ENCODE peak calls at places on chromosomes 1 and 21, in seven cellular contexts. One of them, this sample, is unnamed.

GRCh38 chr1:178576841-178577240 is 63.9 kb downstream of the TEX35 start:
- DNase-seq in HT-29: no peak
- DNase-seq in fibroblast of the conjunctiva: no peak
- DNase-seq in left cardiac atrium: no peak
- DNase-seq in ecto neural progenitor cell: no peak
- DNase-seq in GF-D8: no peak
- DNase-seq in body of pancreas: no peak
- DNase-seq in this sample: no peak

GRCh38 chr1:183896466-183897026 is 91.6 kb downstream of the RGL1 start:
- DNase-seq in HT-29: no peak
- DNase-seq in fibroblast of the conjunctiva: no peak
- DNase-seq in left cardiac atrium: no peak
- DNase-seq in ecto neural progenitor cell: no peak
- DNase-seq in GF-D8: peak
- DNase-seq in body of pancreas: no peak
- DNase-seq in this sample: no peak

GRCh38 chr1:243454328-243454997 is 198.6 kb downstream of the SDCCAG8 start:
- DNase-seq in HT-29: no peak
- DNase-seq in fibroblast of the conjunctiva: no peak
- DNase-seq in left cardiac atrium: no peak
- DNase-seq in ecto neural progenitor cell: no peak
- DNase-seq in GF-D8: no peak
- DNase-seq in body of pancreas: no peak
- DNase-seq in this sample: no peak

GRCh38 chr21:15057290-15057689 is 7.5 kb downstream of the NRIP1 start:
- DNase-seq in HT-29: peak
- DNase-seq in fibroblast of the conjunctiva: no peak
- DNase-seq in left cardiac atrium: no peak
- DNase-seq in ecto neural progenitor cell: no peak
- DNase-seq in GF-D8: no peak
- DNase-seq in body of pancreas: no peak
- DNase-seq in this sample: no peak

GRCh38 chr1:145960468-145961108 is 2.8 kb upstream of the LIX1L start:
- DNase-seq in HT-29: peak
- DNase-seq in fibroblast of the conjunctiva: no peak
- DNase-seq in left cardiac atrium: peak
- DNase-seq in ecto neural progenitor cell: peak
- DNase-seq in GF-D8: no peak
- DNase-seq in body of pancreas: peak
- DNase-seq in this sample: no peak

GRCh38 chr1:226948051-226948450 is 8.0 kb downstream of the COQ8A start:
- DNase-seq in HT-29: no peak
- DNase-seq in fibroblast of the conjunctiva: no peak
- DNase-seq in left cardiac atrium: no peak
- DNase-seq in ecto neural progenitor cell: no peak
- DNase-seq in GF-D8: no peak
- DNase-seq in body of pancreas: no peak
- DNase-seq in this sample: no peak

GRCh38 chr1:173103006-173103405 is 52.3 kb upstream of the TNFSF18 start:
- DNase-seq in HT-29: no peak
- DNase-seq in fibroblast of the conjunctiva: no peak
- DNase-seq in left cardiac atrium: no peak
- DNase-seq in ecto neural progenitor cell: no peak
- DNase-seq in GF-D8: no peak
- DNase-seq in body of pancreas: no peak
- DNase-seq in this sample: no peak

GRCh38 chr1:29999595-29999994 is 723.8 kb downstream of the MATN1 start:
- DNase-seq in HT-29: no peak
- DNase-seq in fibroblast of the conjunctiva: no peak
- DNase-seq in left cardiac atrium: no peak
- DNase-seq in ecto neural progenitor cell: no peak
- DNase-seq in GF-D8: no peak
- DNase-seq in body of pancreas: no peak
- DNase-seq in this sample: no peak

GRCh38 chr1:168728452-168729404 is at the start of gene DPT:
- DNase-seq in HT-29: no peak
- DNase-seq in fibroblast of the conjunctiva: peak
- DNase-seq in left cardiac atrium: peak
- DNase-seq in ecto neural progenitor cell: no peak
- DNase-seq in GF-D8: no peak
- DNase-seq in body of pancreas: no peak
- DNase-seq in this sample: no peak

GRCh38 chr1:91714867-91715381 is 171.0 kb downstream of the TGFBR3 start:
- DNase-seq in HT-29: no peak
- DNase-seq in fibroblast of the conjunctiva: no peak
- DNase-seq in left cardiac atrium: no peak
- DNase-seq in ecto neural progenitor cell: no peak
- DNase-seq in GF-D8: no peak
- DNase-seq in body of pancreas: no peak
- DNase-seq in this sample: no peak

GRCh38 chr1:229624906-229625871 is 733 bp downstream of the TAF5L start:
- DNase-seq in HT-29: peak
- DNase-seq in fibroblast of the conjunctiva: no peak
- DNase-seq in left cardiac atrium: peak
- DNase-seq in ecto neural progenitor cell: peak
- DNase-seq in GF-D8: peak
- DNase-seq in body of pancreas: peak
- DNase-seq in this sample: no peak

GRCh38 chr1:48775817-48776399 is 783 bp downstream of the BEND5 start:
- DNase-seq in HT-29: no peak
- DNase-seq in fibroblast of the conjunctiva: no peak
- DNase-seq in left cardiac atrium: no peak
- DNase-seq in ecto neural progenitor cell: no peak
- DNase-seq in GF-D8: no peak
- DNase-seq in body of pancreas: no peak
- DNase-seq in this sample: no peak

GRCh38 chr1:62306065-62306464 is 13.2 kb downstream of the KANK4 start:
- DNase-seq in HT-29: no peak
- DNase-seq in fibroblast of the conjunctiva: no peak
- DNase-seq in left cardiac atrium: no peak
- DNase-seq in ecto neural progenitor cell: no peak
- DNase-seq in GF-D8: no peak
- DNase-seq in body of pancreas: no peak
- DNase-seq in this sample: no peak

GRCh38 chr1:119878171-119878570 is 18.1 kb downstream of the ADAM30 start:
- DNase-seq in HT-29: no peak
- DNase-seq in fibroblast of the conjunctiva: no peak
- DNase-seq in left cardiac atrium: no peak
- DNase-seq in ecto neural progenitor cell: no peak
- DNase-seq in GF-D8: no peak
- DNase-seq in body of pancreas: no peak
- DNase-seq in this sample: no peak